ENCODE peak calls at places on chromosomes 12 and 14, in ten cellular contexts. D is foreskin keratinocyte; H is astrocyte of the spinal cord; W is suprapubic skin; T is LoVo; A is activated T-cell treated with anti-CD3 and anti-CD28 coated beads for 1 hour; V is brain microvascular endothelial cell; P is upper lobe of right lung; G is psoas muscle; S is CD4-positive, alpha-beta T cell. O is an unnamed sample.

GRCh38 chr14:34699873-34700621 is 14.3 kb downstream of the CFL2 start:
- DNase-seq in D (peak), H (peak), W (no peak), T (peak), A (no peak), V (peak), P (no peak), G (no peak), S (no peak), O (peak)

GRCh38 chr12:124577374-124577773 is 10.0 kb upstream of the NCOR2 start:
- DNase-seq in D (no peak), H (no peak), W (no peak), T (no peak), A (no peak), V (no peak), P (no peak), G (no peak), S (no peak), O (no peak)

GRCh38 chr12:30754383-30754749 is 385 bp downstream of the CAPRIN2 start:
- DNase-seq in D (peak), H (no peak), W (no peak), T (no peak), A (no peak), V (peak), P (no peak), G (no peak), S (peak), O (no peak)

GRCh38 chr14:34472706-34473279 is 10.8 kb upstream of the SPTSSA start:
- DNase-seq in D (no peak), H (no peak), W (no peak), T (no peak), A (no peak), V (no peak), P (no peak), G (no peak), S (no peak), O (no peak)

GRCh38 chr12:9798008-9798619 is 29.2 kb upstream of the KLRF1 start:
- DNase-seq in D (peak), H (peak), W (no peak), T (peak), A (peak), V (peak), P (no peak), G (no peak), S (peak), O (peak)

GRCh38 chr12:112418596-112419268 is at the start of gene PTPN11:
- DNase-seq in D (peak), H (peak), W (peak), T (peak), A (peak), V (peak), P (peak), G (peak), S (peak), O (no peak)

GRCh38 chr12:74185360-74185759 is 352.3 kb upstream of the ATXN7L3B start:
- DNase-seq in D (no peak), H (no peak), W (no peak), T (no peak), A (no peak), V (no peak), P (no peak), G (no peak), S (no peak), O (no peak)

GRCh38 chr14:66092748-66093147 is 393.4 kb upstream of the CCDC196 start:
- DNase-seq in D (no peak), H (no peak), W (no peak), T (no peak), A (no peak), V (no peak), P (no peak), G (no peak), S (no peak), O (no peak)

GRCh38 chr14:88271205-88271604 is 51.9 kb downstream of the KCNK10 start:
- DNase-seq in D (no peak), H (no peak), W (no peak), T (no peak), A (no peak), V (no peak), P (no peak), G (no peak), S (no peak), O (no peak)

GRCh38 chr12:56763753-56764657 is 881 bp downstream of the HSD17B6 start:
- DNase-seq in D (no peak), H (no peak), W (no peak), T (no peak), A (no peak), V (no peak), P (no peak), G (no peak), S (no peak), O (peak)

GRCh38 chr12:28611501-28611900 is 421.2 kb downstream of the CCDC91 start:
- DNase-seq in D (no peak), H (no peak), W (no peak), T (peak), A (no peak), V (peak), P (no peak), G (no peak), S (no peak), O (no peak)

GRCh38 chr12:98110516-98110915 is 404.9 kb upstream of the TMPO start:
- DNase-seq in D (no peak), H (no peak), W (no peak), T (no peak), A (no peak), V (no peak), P (no peak), G (no peak), S (no peak), O (no peak)

GRCh38 chr14:85088231-85088630 is 441.7 kb upstream of the FLRT2 start:
- DNase-seq in D (no peak), H (no peak), W (no peak), T (no peak), A (no peak), V (no peak), P (no peak), G (no peak), S (no peak), O (no peak)

GRCh38 chr14:52402812-52403526 is 88.9 kb downstream of the PTGER2 start:
- DNase-seq in D (no peak), H (peak), W (no peak), T (no peak), A (no peak), V (peak), P (no peak), G (no peak), S (no peak), O (no peak)

GRCh38 chr14:97687944-97688625 is 890.9 kb downstream of the VRK1 start:
- DNase-seq in D (no peak), H (no peak), W (peak), T (no peak), A (no peak), V (no peak), P (no peak), G (no peak), S (no peak), O (no peak)

GRCh38 chr12:68102163-68102562 is 57.4 kb downstream of the IFNG start:
- DNase-seq in D (no peak), H (no peak), W (no peak), T (no peak), A (no peak), V (no peak), P (no peak), G (no peak), S (no peak), O (no peak)

GRCh38 chr14:105364100-105364708 is 34.1 kb upstream of the TEX22 start:
- DNase-seq in D (peak), H (no peak), W (no peak), T (no peak), A (peak), V (peak), P (no peak), G (no peak), S (no peak), O (no peak)

GRCh38 chr12:133129368-133130037 is 571 bp downstream of the ZNF891 start:
- DNase-seq in D (no peak), H (no peak), W (no peak), T (no peak), A (no peak), V (no peak), P (no peak), G (no peak), S (no peak), O (no peak)

GRCh38 chr12:3035815-3036702 is 41.1 kb upstream of the TSPAN9 start:
- DNase-seq in D (no peak), H (peak), W (no peak), T (no peak), A (no peak), V (peak), P (no peak), G (no peak), S (no peak), O (no peak)

GRCh38 chr14:99750746-99751450 is 42.3 kb upstream of the EML1 start:
- DNase-seq in D (no peak), H (no peak), W (no peak), T (no peak), A (no peak), V (no peak), P (no peak), G (no peak), S (no peak), O (no peak)

GRCh38 chr12:108839011-108839889 is 18.1 kb downstream of the SSH1 start:
- DNase-seq in D (no peak), H (peak), W (peak), T (no peak), A (no peak), V (no peak), P (peak), G (peak), S (no peak), O (no peak)

GRCh38 chr12:26150737-26151450 is 26.1 kb upstream of the BHLHE41 start:
- DNase-seq in D (no peak), H (peak), W (no peak), T (no peak), A (no peak), V (peak), P (no peak), G (no peak), S (no peak), O (peak)

GRCh38 chr12:106107566-106107965 is 31.2 kb downstream of the NUAK1 start:
- DNase-seq in D (peak), H (peak), W (no peak), T (no peak), A (no peak), V (peak), P (no peak), G (no peak), S (no peak), O (no peak)

GRCh38 chr12:46450279-46450748 is 77.7 kb upstream of the SLC38A2 start:
- DNase-seq in D (no peak), H (no peak), W (peak), T (no peak), A (no peak), V (no peak), P (peak), G (peak), S (no peak), O (no peak)

GRCh38 chr14:74216671-74217070 is 22.6 kb upstream of the VSX2 start:
- DNase-seq in D (no peak), H (no peak), W (no peak), T (no peak), A (no peak), V (no peak), P (no peak), G (no peak), S (no peak), O (no peak)

GRCh38 chr12:119804011-119804641 is 73.0 kb downstream of the CIT start:
- DNase-seq in D (peak), H (peak), W (peak), T (peak), A (no peak), V (peak), P (peak), G (peak), S (no peak), O (no peak)